ENCODE peak calls at places on chromosomes 6 and 20, in four cellular contexts. H is NCI-H2081; X is stimulated activated CD8-positive, alpha-beta memory T cell treated with anti-CD3 and anti-CD28 coated beads, Interleukin-7, amount 100 ng/mL, for 1 hour; E is left ventricle myocardium superior. S is an unnamed sample.

GRCh38 chr6:11331136-11331535 is 98.7 kb upstream of the NEDD9 start:
- DNase-seq in H (no peak), E (no peak), X (no peak), S (no peak)

GRCh38 chr20:63639093-63639860 is 12.4 kb upstream of the GMEB2 start:
- DNase-seq in H (no peak), X (peak; percentile 50), E (peak; percentile 75), S (no peak)

GRCh38 chr20:45061244-45061643 is 39.7 kb downstream of the KCNS1 start:
- DNase-seq in H (no peak), E (no peak), X (no peak), S (peak; percentile 86)

GRCh38 chr20:40336034-40336433 is 353.0 kb downstream of the MAFB start:
- DNase-seq in H (no peak), E (no peak), X (no peak), S (no peak)

GRCh38 chr6:159973951-159974350 is 5.1 kb downstream of the IGF2R start:
- DNase-seq in X (no peak), H (no peak), E (no peak), S (no peak)

GRCh38 chr6:131398176-131398575 is 174.8 kb upstream of the ARG1 start:
- DNase-seq in H (no peak), E (no peak), X (no peak), S (peak; percentile 20)

GRCh38 chr6:36147294-36147693 is 17.0 kb downstream of the MAPK13 start:
- DNase-seq in E (no peak), X (no peak), H (no peak), S (no peak)

GRCh38 chr20:42134265-42135098 is 516.3 kb upstream of the CHD6 start:
- DNase-seq in E (no peak), H (no peak), X (no peak), S (no peak)

GRCh38 chr6:63824722-63825121 is 189.1 kb downstream of the PHF3 start:
- DNase-seq in E (no peak), X (no peak), H (no peak), S (no peak)

GRCh38 chr6:42555477-42556457 is 8.1 kb upstream of the UBR2 start:
- DNase-seq in H (no peak), E (no peak), X (no peak), S (no peak)

GRCh38 chr6:86357877-86358276 is 579.5 kb upstream of the HTR1E start:
- DNase-seq in H (no peak), X (no peak), E (no peak), S (no peak)

S was measured in astrocyte of the hippocampus.